ENCODE peak calls at places on chromosomes 6 and 20, in five cellular contexts. E is MM.1S, O is upper lobe of right lung, G is adrenal gland, I is ovary. B is an unnamed sample. For H3K27me3, the result is how much of the 10 kb centered on the place peaks cover.

GRCh38 chr20:17635320-17635673 is 46.7 kb downstream of the RRBP1 start:
- DNase-seq in I (no peak), O (no peak), E (no peak), G (no peak), B (no peak)

GRCh38 chr6:22056398-22056797 is 240.4 kb downstream of the PRL start:
- DNase-seq in O (no peak), E (no peak), G (no peak), I (no peak), B (no peak)

GRCh38 chr6:70834520-70834919 is 122.3 kb downstream of the B3GAT2 start:
- DNase-seq in O (no peak), I (no peak), G (no peak), E (no peak), B (no peak)

GRCh38 chr6:24658573-24659511 is 7.9 kb downstream of the TDP2 start:
- DNase-seq in E (no peak), G (no peak), I (no peak), O (no peak), B (no peak)

GRCh38 chr6:43937236-43938177 is 167.5 kb downstream of the VEGFA start:
- DNase-seq in E (no peak), G (peak), O (no peak), I (no peak), B (peak)

GRCh38 chr20:64082126-64082638 is 2.0 kb downstream of the LKAAEAR1 start:
- DNase-seq in G (no peak), E (no peak), I (no peak), O (no peak), B (no peak)

GRCh38 chr6:167739721-167740475 is 86.8 kb upstream of the AFDN start:
- DNase-seq in O (no peak), G (peak), E (no peak), I (no peak), B (no peak)

GRCh38 chr6:5645275-5645674 is 361.4 kb downstream of the NRN1 start:
- DNase-seq in G (no peak), E (no peak), O (no peak), I (no peak), B (no peak)

GRCh38 chr6:115747719-115748118 is 313.0 kb downstream of the FRK start:
- DNase-seq in E (no peak), I (no peak), G (no peak), O (no peak), B (no peak)

GRCh38 chr6:152571089-152571488 is 66.1 kb downstream of the SYNE1 start:
- DNase-seq in G (no peak), O (no peak), E (no peak), I (no peak), B (no peak)

DNA sequence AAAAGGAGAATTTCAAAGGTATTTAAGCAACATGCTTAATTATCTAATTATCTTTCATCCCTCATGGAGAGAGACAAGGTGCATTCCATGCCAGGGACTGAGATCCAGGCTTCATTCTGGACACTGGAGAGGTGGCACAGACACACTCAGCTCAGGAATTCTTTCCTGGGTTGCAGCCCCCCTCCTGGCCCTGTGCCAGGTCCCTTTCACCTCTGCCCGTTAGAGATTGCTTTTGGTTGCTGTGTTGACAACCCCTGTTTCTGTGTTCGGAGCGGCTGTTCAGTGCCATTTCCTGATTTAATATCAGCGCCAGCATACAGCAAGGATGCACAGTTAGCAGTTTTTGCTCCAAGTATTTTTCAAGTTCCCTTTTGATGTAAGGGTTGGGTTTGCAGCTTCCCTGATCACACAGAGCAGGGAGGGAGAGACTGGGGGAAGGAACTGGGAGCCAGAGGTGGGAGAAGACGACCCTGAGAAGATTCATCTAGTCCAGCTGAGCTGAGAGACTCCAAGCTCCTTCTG is 8.5 kb upstream of the MAFB start:
- DNase-seq in O (no peak), G (no peak), E (no peak), I (no peak), B (no peak)
- H3K27me3 ChIP-seq in O (under half), G (under half), E (under half), I (under half), B (under half)

DNA sequence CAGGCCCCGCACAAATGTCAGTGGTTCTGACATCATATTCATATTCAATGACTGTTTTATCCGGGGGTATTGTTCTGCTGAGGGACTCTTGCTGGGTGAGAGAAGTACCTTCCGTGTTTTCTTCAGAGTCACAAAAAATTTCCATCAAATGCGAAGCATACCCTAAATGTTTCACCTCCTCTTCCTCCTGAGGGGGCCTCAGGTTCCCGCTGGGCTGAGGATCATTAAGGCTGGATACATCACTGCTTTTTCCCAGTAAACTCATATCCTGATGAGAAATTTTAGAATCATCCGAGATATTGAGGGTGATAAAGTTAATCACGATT is 42.8 kb downstream of the IL20RA start:
- DNase-seq in G (no peak), O (no peak), E (no peak), I (no peak), B (no peak)
- H3K4me3 ChIP-seq in G (no peak), O (no peak), E (no peak), I (no peak), B (no peak)

DNA sequence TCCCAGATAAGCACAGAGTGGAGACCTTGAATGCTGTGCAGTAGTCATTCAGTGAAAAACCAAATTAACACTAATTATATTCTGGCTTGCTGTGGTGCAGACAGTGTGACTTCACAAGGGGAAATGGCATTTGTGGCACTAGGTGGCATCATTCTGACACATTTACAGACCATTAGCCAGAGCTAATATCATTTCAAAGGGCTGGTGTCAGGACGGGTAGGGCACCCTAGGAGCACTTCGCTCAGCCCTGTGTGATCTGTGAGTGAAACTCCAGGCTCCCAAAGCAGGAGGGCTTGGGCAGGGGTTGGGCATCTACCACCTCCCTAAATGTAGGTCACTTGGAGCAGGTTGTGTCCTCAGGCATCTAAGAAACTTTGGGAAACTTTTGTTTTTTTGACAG is 555.8 kb downstream of the PKHD1 start:
- DNase-seq in G (no peak), I (no peak), O (no peak), E (peak), B (no peak)
- TF ChIP-seq CTCF in G (no peak), I (no peak), O (no peak), E (no peak), B (no peak)

GRCh38 chr20:38725458-38725958 is 1.2 kb downstream of the SLC32A1 start:
- DNase-seq in O (no peak), E (peak), I (no peak), G (no peak), B (no peak)
- H3K27me3 ChIP-seq in O (half or more), E (half or more), I (under half), G (half or more), B (half or more)